ENCODE peak calls at places on chromosome 13, in four cellular contexts. D, Q, T and M are unnamed samples.

GRCh38 chr13:25281937-25282332 is 5.4 kb downstream of the MTMR6 start:
- ATAC-seq in D (no peak), Q (peak), T (peak), M (no peak)

GRCh38 chr13:77833331-77833863 is 85.2 kb downstream of the EDNRB start:
- ATAC-seq in D (no peak), T (no peak), Q (no peak), M (peak)

GRCh38 chr13:20808874-20809273 is 35.1 kb upstream of the EEF1AKMT1 start:
- ATAC-seq in T (no peak), Q (no peak), D (no peak), M (no peak)

GRCh38 chr13:52695856-52696255 is 43.2 kb downstream of the SUGT1 start:
- ATAC-seq in T (no peak), D (no peak), Q (peak), M (no peak)

GRCh38 chr13:34776390-34776981 is 165.6 kb upstream of the NBEA start:
- ATAC-seq in D (no peak), T (no peak), Q (no peak), M (no peak)

GRCh38 chr13:53060840-53061485 is 32.4 kb downstream of the OLFM4 start:
- ATAC-seq in T (no peak), D (no peak), Q (no peak), M (no peak)

GRCh38 chr13:23778879-23779278 is 110.3 kb downstream of the MIPEP start:
- ATAC-seq in D (no peak), T (no peak), Q (no peak), M (peak)

GRCh38 chr13:98446234-98446621 is 130.7 kb downstream of the STK24 start:
- ATAC-seq in D (no peak), Q (peak), T (no peak), M (no peak)

GRCh38 chr13:93466502-93467036 is 240.0 kb downstream of the GPC6 start:
- ATAC-seq in T (no peak), Q (no peak), D (no peak), M (no peak)

GRCh38 chr13:44340508-44340907 is 33.1 kb upstream of the SERP2 start:
- ATAC-seq in Q (no peak), T (no peak), D (no peak), M (no peak)

GRCh38 chr13:34349091-34349722 is 531.3 kb downstream of the RFC3 start:
- ATAC-seq in Q (no peak), T (no peak), D (peak), M (no peak)

GRCh38 chr13:22311734-22312404 is 641.0 kb downstream of the FGF9 start:
- ATAC-seq in D (no peak), Q (no peak), T (no peak), M (peak)

GRCh38 chr13:48593551-48593950 is 60.2 kb upstream of the CYSLTR2 start:
- ATAC-seq in D (no peak), T (no peak), Q (no peak), M (no peak)

GRCh38 chr13:43389573-43389972 is 366.2 kb downstream of the DNAJC15 start:
- ATAC-seq in D (no peak), Q (no peak), T (no peak), M (no peak)

GRCh38 chr13:21610687-21611086 is 6.7 kb upstream of the MICU2 start:
- ATAC-seq in T (no peak), D (no peak), Q (no peak), M (no peak)

GRCh38 chr13:102718746-102719145 is 23.9 kb upstream of the METTL21C start:
- ATAC-seq in D (no peak), Q (no peak), T (no peak), M (no peak)

GRCh38 chr13:48158290-48158689 is 63.4 kb upstream of the MED4 start:
- ATAC-seq in Q (peak), T (no peak), D (no peak), M (no peak)

GRCh38 chr13:24982333-24982999 is 113.5 kb upstream of the PABPC3 start:
- ATAC-seq in Q (no peak), T (no peak), D (no peak), M (peak)

GRCh38 chr13:50733392-50733791 is 110.1 kb downstream of the DLEU7 start:
- ATAC-seq in D (no peak), T (no peak), Q (no peak), M (no peak)

GRCh38 chr13:37646531-37646930 is 48.0 kb upstream of the POSTN start:
- ATAC-seq in Q (no peak), D (no peak), T (no peak), M (no peak)

GRCh38 chr13:45615501-45616101 is at the start of gene ERICH6B:
- ATAC-seq in T (peak), D (peak), Q (no peak), M (peak)

GRCh38 chr13:50106559-50106958 is 91.3 kb downstream of the KCNRG start:
- ATAC-seq in D (no peak), T (no peak), Q (peak), M (no peak)

GRCh38 chr13:67474114-67474513 is 244.0 kb upstream of the PCDH9 start:
- ATAC-seq in Q (no peak), T (no peak), D (no peak), M (no peak)

GRCh38 chr13:76164290-76164689 is 528.2 kb downstream of the LMO7 start:
- ATAC-seq in T (no peak), D (no peak), Q (no peak), M (no peak)

GRCh38 chr13:62388515-62388914 is 972.9 kb upstream of the PCDH20 start:
- ATAC-seq in D (no peak), T (no peak), Q (no peak), M (no peak)

GRCh38 chr13:62387642-62388041 is 972.0 kb upstream of the PCDH20 start:
- ATAC-seq in Q (no peak), D (no peak), T (no peak), M (no peak)
- TF ChIP-seq EP300 in Q (no peak), D (no peak), T (no peak), M (no peak)

GRCh38 chr13:100667894-100668293 is 6.7 kb downstream of the TMTC4 start:
- ATAC-seq in Q (no peak), T (no peak), D (no peak), M (no peak)

GRCh38 chr13:100671389-100672182 is 3.0 kb downstream of the TMTC4 start:
- ATAC-seq in T (no peak), Q (no peak), D (no peak), M (no peak)

GRCh38 chr13:100665403-100665802 is 9.2 kb downstream of the TMTC4 start:
- ATAC-seq in D (no peak), T (no peak), Q (no peak), M (no peak)

GRCh38 chr13:100666124-100666523 is 8.5 kb downstream of the TMTC4 start:
- ATAC-seq in T (no peak), Q (no peak), D (no peak), M (no peak)

DNA sequence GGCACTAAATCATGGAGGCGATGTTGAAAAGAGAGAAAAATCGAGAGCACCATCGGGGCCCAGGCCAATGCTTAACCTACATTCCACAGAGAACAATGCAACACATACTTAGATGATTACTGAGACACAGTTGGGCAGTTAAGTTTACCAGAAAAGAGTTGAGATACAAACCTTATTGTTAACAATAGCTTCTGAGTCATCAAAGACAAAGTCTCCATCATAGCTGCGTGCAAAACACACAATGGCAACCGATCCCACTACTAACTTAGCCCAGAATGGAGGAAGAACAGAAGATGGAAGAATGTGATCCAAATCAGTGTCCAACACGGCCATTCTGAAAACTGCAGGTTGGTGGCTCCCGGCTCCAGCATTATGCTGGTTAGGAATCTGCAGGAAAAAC is 6.2 kb downstream of the TMTC4 start:
- ATAC-seq in T (no peak), Q (no peak), D (no peak), M (no peak)
- TF ChIP-seq EP300 in T (no peak), Q (no peak), D (no peak), M (no peak)

GRCh38 chr13:28658796-28659610 is at the start of gene POMP:
- ATAC-seq in Q (peak), D (peak), T (peak), M (peak)
- TF ChIP-seq EP300 in Q (no peak), D (no peak), T (peak), M (no peak)

GRCh38 chr13:74895042-74895811 is 586.7 kb downstream of the TBC1D4 start:
- ATAC-seq in D (no peak), Q (no peak), T (no peak), M (no peak)
- TF ChIP-seq EP300 in D (no peak), Q (no peak), T (no peak), M (no peak)

DNA sequence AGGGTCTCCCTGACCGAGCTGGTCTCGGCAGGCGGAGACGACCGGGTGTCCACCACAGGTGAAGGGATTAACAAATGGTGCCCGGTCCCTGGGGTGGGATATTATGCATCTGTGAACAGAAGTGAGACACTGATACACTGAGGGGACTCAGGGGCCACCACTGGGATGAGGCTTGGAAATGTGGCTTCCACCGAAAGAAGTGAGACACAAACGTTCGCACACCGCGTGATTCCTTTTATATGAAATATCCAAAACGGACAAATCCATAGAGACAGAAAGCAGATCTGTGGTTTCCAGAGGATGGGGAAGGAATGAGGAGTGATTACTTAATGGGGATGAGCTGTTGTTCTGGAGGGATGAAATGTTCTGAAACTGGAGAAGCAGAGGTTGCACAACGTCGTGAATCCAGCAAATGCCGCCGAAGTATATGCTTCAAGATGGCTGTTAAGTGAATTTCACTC is 47.5 kb downstream of the C13orf46 start:
- ATAC-seq in T (no peak), D (no peak), Q (no peak), M (no peak)
- TF ChIP-seq EP300 in T (no peak), D (no peak), Q (no peak), M (no peak)

GRCh38 chr13:62125451-62125850 is 709.8 kb upstream of the PCDH20 start:
- ATAC-seq in Q (no peak), T (no peak), D (no peak), M (no peak)

GRCh38 chr13:62130016-62130970 is 714.6 kb upstream of the PCDH20 start:
- ATAC-seq in D (no peak), Q (no peak), T (no peak), M (no peak)

GRCh38 chr13:62126400-62126799 is 710.8 kb upstream of the PCDH20 start:
- ATAC-seq in Q (no peak), T (no peak), D (no peak), M (no peak)

GRCh38 chr13:62131604-62132003 is 716.0 kb upstream of the PCDH20 start:
- ATAC-seq in D (no peak), Q (no peak), T (no peak), M (no peak)

GRCh38 chr13:62129000-62129551 is 713.4 kb upstream of the PCDH20 start:
- ATAC-seq in T (no peak), D (no peak), Q (no peak), M (no peak)
- TF ChIP-seq EP300 in T (no peak), D (no peak), Q (no peak), M (no peak)

GRCh38 chr13:36436811-36437210 is 4.5 kb downstream of the CCNA1 start:
- ATAC-seq in D (no peak), Q (peak), T (no peak), M (no peak)
- TF ChIP-seq EP300 in D (no peak), Q (no peak), T (no peak), M (no peak)

DNA sequence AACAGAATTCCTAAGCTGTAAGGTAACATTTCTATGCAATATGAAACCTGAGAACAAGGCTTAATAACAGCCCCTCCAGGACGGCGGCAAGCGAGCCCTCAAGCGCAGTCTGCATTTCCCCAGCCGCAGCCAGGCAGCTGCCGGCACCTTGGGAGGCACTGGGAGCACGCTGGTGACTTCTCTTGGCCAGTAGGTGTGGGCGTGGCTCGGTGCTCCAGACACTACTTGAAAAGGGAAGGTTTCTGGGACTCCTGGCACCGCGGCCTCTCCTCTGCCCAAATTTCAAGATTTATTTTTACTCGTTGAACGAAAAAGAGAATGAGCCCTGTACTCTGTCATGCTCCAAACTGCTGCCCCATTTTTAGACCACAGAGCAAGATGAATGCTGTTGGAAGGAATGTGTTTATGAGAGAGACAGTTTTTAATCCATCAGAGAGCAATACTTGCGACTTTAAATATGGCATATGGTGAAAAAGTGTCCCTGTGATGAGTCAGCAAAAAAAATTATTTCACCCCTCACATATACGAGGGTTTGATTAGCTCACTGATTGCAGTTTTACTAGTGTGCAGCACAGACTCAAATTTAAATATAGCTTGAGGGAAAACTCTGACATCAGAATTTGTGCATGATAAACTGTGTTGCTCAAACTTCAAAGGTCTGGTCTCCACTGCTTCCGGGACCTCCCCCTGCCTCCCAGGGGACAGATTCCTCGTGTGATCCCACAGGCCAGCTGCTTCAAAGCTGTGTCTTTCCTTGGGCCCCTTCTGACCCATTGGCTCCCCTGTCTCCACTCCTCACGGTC is 81.3 kb downstream of the COL4A2 start:
- ATAC-seq in T (no peak), Q (peak), D (no peak), M (peak)
- TF ChIP-seq EP300 in T (no peak), Q (no peak), D (no peak), M (peak)

GRCh38 chr13:108663710-108664109 is 34.3 kb downstream of the MYO16 start:
- ATAC-seq in D (no peak), T (no peak), Q (peak), M (no peak)
- TF ChIP-seq EP300 in D (no peak), T (no peak), Q (no peak), M (no peak)